ENCODE peak calls at places on chromosomes 11 and 22, in eight cellular contexts. One of them, this sample, is unnamed.

GRCh38 chr11:95791385-95792033 is 1.2 kb downstream of the CEP57 start:
- DNase-seq in right lobe of liver: no peak
- DNase-seq in H1: no peak
- DNase-seq in neural progenitor cell: peak
- DNase-seq in lower lobe of right lung: no peak
- DNase-seq in CD8-positive, alpha-beta T cell: no peak
- DNase-seq in upper lobe of right lung: no peak
- DNase-seq in activated CD8-positive, alpha-beta T cell treated with anti-CD3 and anti-CD28 coated beads for 36 hours: no peak
- DNase-seq in this sample: no peak

GRCh38 chr11:469684-470667 is 19.9 kb downstream of the PTDSS2 start:
- DNase-seq in upper lobe of right lung: peak
- DNase-seq in lower lobe of right lung: peak
- DNase-seq in H1: no peak
- DNase-seq in right lobe of liver: peak
- DNase-seq in neural progenitor cell: no peak
- DNase-seq in activated CD8-positive, alpha-beta T cell treated with anti-CD3 and anti-CD28 coated beads for 36 hours: no peak
- DNase-seq in CD8-positive, alpha-beta T cell: no peak
- DNase-seq in this sample: no peak

GRCh38 chr11:64080390-64080789 is 44.7 kb downstream of the FLRT1 start:
- DNase-seq in lower lobe of right lung: no peak
- DNase-seq in right lobe of liver: no peak
- DNase-seq in neural progenitor cell: no peak
- DNase-seq in CD8-positive, alpha-beta T cell: no peak
- DNase-seq in upper lobe of right lung: no peak
- DNase-seq in activated CD8-positive, alpha-beta T cell treated with anti-CD3 and anti-CD28 coated beads for 36 hours: no peak
- DNase-seq in H1: no peak
- DNase-seq in this sample: no peak

GRCh38 chr11:69921429-69922014 is 102.3 kb upstream of the FGF3 start:
- DNase-seq in right lobe of liver: peak
- DNase-seq in activated CD8-positive, alpha-beta T cell treated with anti-CD3 and anti-CD28 coated beads for 36 hours: no peak
- DNase-seq in lower lobe of right lung: peak
- DNase-seq in H1: no peak
- DNase-seq in CD8-positive, alpha-beta T cell: no peak
- DNase-seq in neural progenitor cell: no peak
- DNase-seq in upper lobe of right lung: peak
- DNase-seq in this sample: no peak

GRCh38 chr11:35011389-35011788 is 95.0 kb downstream of the PDHX start:
- DNase-seq in neural progenitor cell: no peak
- DNase-seq in CD8-positive, alpha-beta T cell: no peak
- DNase-seq in lower lobe of right lung: no peak
- DNase-seq in right lobe of liver: no peak
- DNase-seq in activated CD8-positive, alpha-beta T cell treated with anti-CD3 and anti-CD28 coated beads for 36 hours: no peak
- DNase-seq in H1: no peak
- DNase-seq in upper lobe of right lung: no peak
- DNase-seq in this sample: no peak

GRCh38 chr11:120606116-120607010 is 94.8 kb downstream of the GRIK4 start:
- DNase-seq in lower lobe of right lung: peak
- DNase-seq in upper lobe of right lung: peak
- DNase-seq in neural progenitor cell: no peak
- DNase-seq in CD8-positive, alpha-beta T cell: no peak
- DNase-seq in activated CD8-positive, alpha-beta T cell treated with anti-CD3 and anti-CD28 coated beads for 36 hours: no peak
- DNase-seq in right lobe of liver: no peak
- DNase-seq in H1: no peak
- DNase-seq in this sample: no peak

GRCh38 chr11:75461136-75461535 is 28.1 kb upstream of the KLHL35 start:
- DNase-seq in right lobe of liver: no peak
- DNase-seq in H1: no peak
- DNase-seq in neural progenitor cell: no peak
- DNase-seq in upper lobe of right lung: no peak
- DNase-seq in CD8-positive, alpha-beta T cell: no peak
- DNase-seq in activated CD8-positive, alpha-beta T cell treated with anti-CD3 and anti-CD28 coated beads for 36 hours: no peak
- DNase-seq in lower lobe of right lung: peak
- DNase-seq in this sample: no peak

GRCh38 chr11:75474878-75475766 is 42.1 kb upstream of the KLHL35 start:
- DNase-seq in neural progenitor cell: peak
- DNase-seq in H1: peak
- DNase-seq in lower lobe of right lung: peak
- DNase-seq in upper lobe of right lung: peak
- DNase-seq in activated CD8-positive, alpha-beta T cell treated with anti-CD3 and anti-CD28 coated beads for 36 hours: peak
- DNase-seq in right lobe of liver: peak
- DNase-seq in CD8-positive, alpha-beta T cell: peak
- DNase-seq in this sample: no peak

GRCh38 chr11:68890490-68891231 is 13.0 kb downstream of the MRPL21 start:
- DNase-seq in activated CD8-positive, alpha-beta T cell treated with anti-CD3 and anti-CD28 coated beads for 36 hours: no peak
- DNase-seq in right lobe of liver: peak
- DNase-seq in neural progenitor cell: no peak
- DNase-seq in CD8-positive, alpha-beta T cell: no peak
- DNase-seq in lower lobe of right lung: peak
- DNase-seq in H1: no peak
- DNase-seq in upper lobe of right lung: no peak
- DNase-seq in this sample: no peak

GRCh38 chr11:2885017-2885675 is 429 bp downstream of the CDKN1C start:
- DNase-seq in lower lobe of right lung: peak
- DNase-seq in activated CD8-positive, alpha-beta T cell treated with anti-CD3 and anti-CD28 coated beads for 36 hours: peak
- DNase-seq in CD8-positive, alpha-beta T cell: no peak
- DNase-seq in H1: no peak
- DNase-seq in right lobe of liver: no peak
- DNase-seq in upper lobe of right lung: peak
- DNase-seq in neural progenitor cell: peak
- DNase-seq in this sample: no peak

GRCh38 chr22:22702874-22703570 is 58.6 kb downstream of the GGTLC2 start:
- DNase-seq in CD8-positive, alpha-beta T cell: peak
- DNase-seq in H1: no peak
- DNase-seq in upper lobe of right lung: no peak
- DNase-seq in right lobe of liver: no peak
- DNase-seq in neural progenitor cell: no peak
- DNase-seq in activated CD8-positive, alpha-beta T cell treated with anti-CD3 and anti-CD28 coated beads for 36 hours: no peak
- DNase-seq in lower lobe of right lung: no peak
- DNase-seq in this sample: no peak
- TF ChIP-seq CTCF in CD8-positive, alpha-beta T cell: no peak
- TF ChIP-seq CTCF in H1: no peak
- TF ChIP-seq CTCF in upper lobe of right lung: no peak
- TF ChIP-seq CTCF in right lobe of liver: no peak
- TF ChIP-seq CTCF in neural progenitor cell: no peak
- TF ChIP-seq CTCF in activated CD8-positive, alpha-beta T cell treated with anti-CD3 and anti-CD28 coated beads for 36 hours: peak
- TF ChIP-seq CTCF in lower lobe of right lung: no peak
- TF ChIP-seq CTCF in this sample: no peak

DNA sequence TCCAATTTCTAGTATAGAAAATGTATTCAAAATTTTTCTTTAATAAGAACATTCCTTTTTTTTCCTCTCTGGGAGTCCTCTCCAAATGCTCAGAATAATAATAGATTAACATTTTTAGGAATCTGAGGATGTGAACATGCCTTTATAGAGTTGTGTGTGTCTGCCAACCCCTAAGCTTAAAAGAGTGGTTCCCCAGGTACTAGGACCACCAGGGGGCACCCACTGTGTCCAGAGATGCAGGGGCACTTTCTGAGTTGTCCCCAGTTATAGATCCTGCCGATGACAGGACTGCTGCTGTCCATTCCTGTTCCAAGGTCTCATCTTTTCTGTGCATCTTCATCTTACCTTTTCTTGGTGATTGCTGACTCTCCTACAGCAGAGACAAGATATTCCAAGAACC is 27.0 kb upstream of the MICAL2 start:
- DNase-seq in neural progenitor cell: no peak
- DNase-seq in lower lobe of right lung: no peak
- DNase-seq in CD8-positive, alpha-beta T cell: no peak
- DNase-seq in upper lobe of right lung: no peak
- DNase-seq in right lobe of liver: no peak
- DNase-seq in H1: no peak
- DNase-seq in activated CD8-positive, alpha-beta T cell treated with anti-CD3 and anti-CD28 coated beads for 36 hours: peak
- DNase-seq in this sample: no peak
- TF ChIP-seq CTCF in neural progenitor cell: peak
- TF ChIP-seq CTCF in lower lobe of right lung: no peak
- TF ChIP-seq CTCF in CD8-positive, alpha-beta T cell: no peak
- TF ChIP-seq CTCF in upper lobe of right lung: no peak
- TF ChIP-seq CTCF in right lobe of liver: no peak
- TF ChIP-seq CTCF in H1: peak
- TF ChIP-seq CTCF in activated CD8-positive, alpha-beta T cell treated with anti-CD3 and anti-CD28 coated beads for 36 hours: no peak
- TF ChIP-seq CTCF in this sample: no peak

GRCh38 chr11:19160839-19161238 is 40.9 kb downstream of the CSRP3 start:
- DNase-seq in right lobe of liver: no peak
- DNase-seq in CD8-positive, alpha-beta T cell: no peak
- DNase-seq in H1: no peak
- DNase-seq in lower lobe of right lung: no peak
- DNase-seq in upper lobe of right lung: no peak
- DNase-seq in neural progenitor cell: no peak
- DNase-seq in activated CD8-positive, alpha-beta T cell treated with anti-CD3 and anti-CD28 coated beads for 36 hours: no peak
- DNase-seq in this sample: no peak
- TF ChIP-seq CTCF in right lobe of liver: no peak
- TF ChIP-seq CTCF in CD8-positive, alpha-beta T cell: no peak
- TF ChIP-seq CTCF in H1: no peak
- TF ChIP-seq CTCF in lower lobe of right lung: no peak
- TF ChIP-seq CTCF in upper lobe of right lung: no peak
- TF ChIP-seq CTCF in neural progenitor cell: no peak
- TF ChIP-seq CTCF in activated CD8-positive, alpha-beta T cell treated with anti-CD3 and anti-CD28 coated beads for 36 hours: no peak
- TF ChIP-seq CTCF in this sample: no peak

DNA sequence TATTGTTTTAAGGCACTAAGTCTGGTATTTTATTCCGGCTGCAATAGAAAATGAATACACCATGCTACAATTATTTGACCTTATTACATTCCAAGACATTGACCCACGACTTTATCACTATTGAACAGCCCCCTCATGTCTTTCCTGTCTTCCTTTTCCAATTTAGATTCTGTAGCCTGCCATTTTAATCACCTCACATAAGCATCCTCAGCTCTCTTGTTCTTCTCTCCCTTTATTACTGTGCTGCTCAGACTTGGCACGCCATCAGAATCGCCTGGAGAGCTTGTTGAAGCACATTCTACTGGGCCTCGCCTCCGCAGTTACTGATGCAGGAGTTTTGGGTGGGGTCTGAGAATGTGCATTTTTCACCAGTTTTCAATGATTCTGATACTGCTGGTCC is 38.7 kb upstream of the SWAP70 start:
- DNase-seq in H1: no peak
- DNase-seq in upper lobe of right lung: no peak
- DNase-seq in lower lobe of right lung: no peak
- DNase-seq in activated CD8-positive, alpha-beta T cell treated with anti-CD3 and anti-CD28 coated beads for 36 hours: no peak
- DNase-seq in CD8-positive, alpha-beta T cell: no peak
- DNase-seq in right lobe of liver: no peak
- DNase-seq in neural progenitor cell: no peak
- DNase-seq in this sample: no peak
- TF ChIP-seq CTCF in H1: no peak
- TF ChIP-seq CTCF in upper lobe of right lung: no peak
- TF ChIP-seq CTCF in lower lobe of right lung: no peak
- TF ChIP-seq CTCF in activated CD8-positive, alpha-beta T cell treated with anti-CD3 and anti-CD28 coated beads for 36 hours: no peak
- TF ChIP-seq CTCF in CD8-positive, alpha-beta T cell: no peak
- TF ChIP-seq CTCF in right lobe of liver: no peak
- TF ChIP-seq CTCF in neural progenitor cell: no peak
- TF ChIP-seq CTCF in this sample: no peak

DNA sequence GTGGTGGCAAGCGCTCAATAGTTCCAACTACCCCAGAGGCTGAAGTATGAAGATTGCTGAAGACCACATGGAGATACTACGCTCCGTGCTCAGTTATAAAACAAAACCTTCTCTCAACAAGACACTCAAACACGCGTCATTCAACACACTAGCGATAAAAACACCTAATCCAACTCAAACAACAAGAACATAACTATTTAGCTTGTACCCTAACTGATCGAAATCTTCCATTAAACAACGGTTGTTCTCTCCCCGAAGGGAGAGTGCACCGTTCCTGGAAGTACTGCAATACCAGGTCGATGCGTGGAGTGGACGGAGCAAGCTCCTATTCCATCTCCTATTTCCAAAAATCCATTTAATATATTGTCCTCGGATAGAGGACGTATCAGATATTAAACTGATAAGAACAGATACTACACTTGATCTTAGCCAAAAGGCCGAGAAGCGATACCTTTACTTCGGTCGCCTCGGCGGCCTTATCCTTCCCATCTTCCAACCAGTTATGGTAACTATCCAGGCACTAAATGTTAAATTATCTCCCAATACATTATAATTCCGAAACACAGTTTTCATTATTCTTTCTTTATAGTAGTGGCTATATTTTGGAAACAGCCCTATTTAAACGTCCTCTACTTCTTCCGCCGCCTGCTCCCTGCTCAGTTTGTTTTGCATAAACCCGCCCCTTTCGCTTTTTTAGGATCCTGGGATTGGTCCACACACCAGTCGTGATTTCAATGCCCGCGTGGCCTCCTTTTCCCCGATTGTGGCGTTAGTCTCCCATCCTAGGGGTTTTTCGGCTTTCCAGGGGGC is 2.2 kb upstream of the WDR74 start:
- DNase-seq in CD8-positive, alpha-beta T cell: peak
- DNase-seq in right lobe of liver: peak
- DNase-seq in lower lobe of right lung: peak
- DNase-seq in H1: peak
- DNase-seq in upper lobe of right lung: peak
- DNase-seq in activated CD8-positive, alpha-beta T cell treated with anti-CD3 and anti-CD28 coated beads for 36 hours: peak
- DNase-seq in neural progenitor cell: peak
- DNase-seq in this sample: peak
- TF ChIP-seq CTCF in CD8-positive, alpha-beta T cell: no peak
- TF ChIP-seq CTCF in right lobe of liver: no peak
- TF ChIP-seq CTCF in lower lobe of right lung: no peak
- TF ChIP-seq CTCF in H1: no peak
- TF ChIP-seq CTCF in upper lobe of right lung: no peak
- TF ChIP-seq CTCF in activated CD8-positive, alpha-beta T cell treated with anti-CD3 and anti-CD28 coated beads for 36 hours: no peak
- TF ChIP-seq CTCF in neural progenitor cell: no peak
- TF ChIP-seq CTCF in this sample: no peak